ENCODE peak calls at places on chromosomes 3 and 15, in eight cellular contexts. E, Y, C, W, T, O, F and N are unnamed samples.

GRCh38 chr3:161422171-161422693 is 50.9 kb upstream of the SPTSSB start:
- DNase-seq in Y (no peak), T (no peak), W (no peak), E (no peak), F (no peak), C (no peak), O (no peak), N (no peak)

GRCh38 chr15:85545185-85545584 is 164.8 kb downstream of the AKAP13 start:
- DNase-seq in E (no peak), C (no peak), O (no peak), Y (no peak), T (no peak), F (no peak), W (peak; percentile 84), N (peak; percentile 12)

GRCh38 chr3:102106421-102107097 is 257.2 kb downstream of the NFKBIZ start:
- DNase-seq in W (peak; percentile 75), F (no peak), C (no peak), O (no peak), T (no peak), E (no peak), Y (peak; percentile 68), N (no peak)

GRCh38 chr15:74994236-74994635 is 1.1 kb upstream of the SCAMP5 start:
- DNase-seq in W (no peak), C (no peak), F (no peak), O (no peak), E (no peak), Y (no peak), T (no peak), N (no peak)

GRCh38 chr15:89364341-89364740 is 29.7 kb upstream of the POLG start:
- DNase-seq in W (no peak), F (peak; percentile 68), Y (no peak), T (no peak), E (peak; percentile 10), O (no peak), C (peak; percentile 45), N (no peak)

GRCh38 chr3:73324203-73325155 is 263.0 kb downstream of the EBLN2 start:
- DNase-seq in O (no peak), C (no peak), T (no peak), E (no peak), Y (no peak), W (peak; percentile 34), F (no peak), N (no peak)

GRCh38 chr3:128445357-128445756 is 21.3 kb downstream of the DNAJB8 start:
- DNase-seq in C (no peak), W (no peak), O (no peak), Y (no peak), F (no peak), T (no peak), E (no peak), N (no peak)

GRCh38 chr3:94082412-94082937 is 19.6 kb downstream of the NSUN3 start:
- DNase-seq in W (no peak), F (no peak), C (no peak), Y (no peak), O (no peak), E (no peak), T (no peak), N (no peak)

GRCh38 chr15:60565407-60565806 is 86.5 kb upstream of the ICE2 start:
- DNase-seq in Y (no peak), C (no peak), W (no peak), F (no peak), T (peak; percentile 28), E (no peak), O (no peak), N (no peak)

GRCh38 chr3:192869131-192870027 is 48.3 kb downstream of the MB21D2 start:
- DNase-seq in F (no peak), C (no peak), E (no peak), Y (peak; percentile 71), W (no peak), O (no peak), T (no peak), N (no peak)

GRCh38 chr3:124230432-124230831 is 238.5 kb upstream of the ROPN1 start:
- DNase-seq in F (no peak), T (no peak), C (no peak), O (no peak), W (no peak), Y (no peak), E (no peak), N (no peak)

GRCh38 chr3:124078978-124079911 is 87.3 kb upstream of the ROPN1 start:
- DNase-seq in W (peak; percentile 51), C (no peak), F (peak; percentile 38), E (peak; percentile 57), T (peak; percentile 45), O (no peak), Y (peak; percentile 72), N (peak; percentile 37)

GRCh38 chr15:44719293-44719999 is 8.1 kb downstream of the B2M start:
- DNase-seq in O (no peak), F (no peak), T (no peak), Y (peak; percentile 25), W (peak; percentile 65), C (no peak), E (peak; percentile 40), N (peak; percentile 75)

GRCh38 chr3:61632568-61633175 is 71.3 kb downstream of the PTPRG start:
- DNase-seq in O (no peak), E (no peak), C (no peak), Y (no peak), T (no peak), F (no peak), W (peak; percentile 38), N (no peak)

GRCh38 chr15:44490628-44491027 is 46.3 kb upstream of the EIF3J start:
- DNase-seq in O (no peak), E (no peak), W (no peak), F (no peak), T (no peak), C (no peak), Y (peak; percentile 70), N (no peak)

GRCh38 chr15:34341922-34342736 is 807 bp downstream of the NOP10 start:
- DNase-seq in F (no peak), C (no peak), O (no peak), T (no peak), E (no peak), Y (peak; percentile 59), W (no peak), N (no peak)

GRCh38 chr15:49164865-49165264 is 5.2 kb upstream of the GALK2 start:
- DNase-seq in O (no peak), T (no peak), C (no peak), F (no peak), Y (no peak), W (no peak), E (no peak), N (no peak)

GRCh38 chr3:12707425-12707824 is 43.5 kb upstream of the RAF1 start:
- DNase-seq in E (peak; percentile 31), C (no peak), T (no peak), W (peak; percentile 31), Y (peak; percentile 39), F (peak; percentile 19), O (no peak), N (no peak)

GRCh38 chr3:66439666-66440344 is 61.0 kb downstream of the LRIG1 start:
- DNase-seq in W (no peak), Y (no peak), T (no peak), F (no peak), C (no peak), O (no peak), E (no peak), N (peak; percentile 45)

GRCh38 chr3:54443572-54444161 is 321.3 kb downstream of the CACNA2D3 start:
- DNase-seq in E (no peak), F (no peak), Y (no peak), W (peak; percentile 3), O (no peak), C (no peak), T (no peak), N (peak; percentile 6)

GRCh38 chr15:23648920-23649515 is 1.4 kb upstream of the MAGEL2 start:
- DNase-seq in F (peak; percentile 64), Y (peak; percentile 41), W (no peak), T (peak; percentile 60), O (no peak), C (no peak), E (peak; percentile 7), N (peak; percentile 19)

GRCh38 chr15:48176957-48177356 is 1.1 kb downstream of the MYEF2 start:
- DNase-seq in W (no peak), F (no peak), Y (no peak), T (no peak), C (no peak), O (no peak), E (no peak), N (no peak)

GRCh38 chr15:62834686-62835279 is 207.8 kb upstream of the TPM1 start:
- DNase-seq in F (no peak), E (peak; percentile 85), O (no peak), T (no peak), W (no peak), Y (no peak), C (no peak), N (no peak)

GRCh38 chr15:52529940-52530339 is 1.3 kb upstream of the MYO5A start:
- DNase-seq in W (no peak), T (no peak), E (no peak), O (no peak), C (no peak), Y (no peak), F (no peak), N (no peak)
- H3K4me3 ChIP-seq in W (no peak overlapping the region), T (peak overlapping the region; percentile 83), E (no peak overlapping the region), O (no peak overlapping the region), C (peak overlapping the region; percentile 74), Y (peak overlapping the region; percentile 77), F (peak overlapping the region; percentile 76), N (no peak overlapping the region)

GRCh38 chr15:91263632-91264477 is 163.8 kb downstream of the SV2B start:
- DNase-seq in Y (no peak), C (peak; percentile 84), O (peak; percentile 84), W (peak; percentile 14), T (no peak), F (no peak), E (no peak), N (no peak)
- H3K4me3 ChIP-seq in Y (no peak overlapping the region), C (peak overlapping the region; percentile 28), O (no peak overlapping the region), W (no peak overlapping the region), T (no peak overlapping the region), F (no peak overlapping the region), E (no peak overlapping the region), N (no peak overlapping the region)

DNA sequence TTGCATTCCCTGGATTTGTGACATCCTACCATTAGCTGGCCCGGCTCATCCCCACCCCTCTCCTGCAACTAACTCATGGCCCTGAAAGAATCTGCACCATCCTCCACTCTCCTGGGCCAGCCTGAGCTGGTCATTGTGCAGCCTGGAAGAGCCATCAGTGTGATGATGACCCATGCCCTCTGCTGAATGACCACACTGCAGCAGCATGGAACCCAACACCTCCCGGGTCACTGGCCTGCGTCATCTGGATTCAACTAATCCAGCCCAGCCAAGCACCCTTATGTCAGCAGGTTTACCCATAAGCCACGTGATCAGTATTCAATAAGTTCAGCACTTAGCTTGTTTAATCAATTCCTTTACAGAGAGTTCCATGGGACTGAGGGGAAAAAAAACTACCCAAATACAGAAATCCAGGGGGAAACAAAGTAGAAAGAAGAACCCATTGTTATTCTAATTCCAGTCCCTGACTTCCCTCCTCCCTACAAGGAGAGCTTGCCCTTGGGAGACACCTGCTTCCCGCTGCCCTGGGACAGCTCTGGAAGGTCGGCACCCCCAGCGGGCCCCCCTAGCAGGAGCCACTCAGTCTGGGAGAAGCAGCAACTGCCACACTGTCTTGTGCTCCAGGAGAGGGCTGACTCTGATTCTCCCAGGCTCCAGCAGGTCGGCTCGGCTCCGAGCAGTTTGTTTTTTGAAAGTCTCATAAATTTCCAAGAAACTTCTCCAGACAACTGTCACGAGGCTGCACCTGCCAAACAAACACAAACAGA is 309.1 kb upstream of the TLE3 start:
- DNase-seq in W (no peak), O (no peak), T (no peak), E (no peak), F (no peak), C (no peak), Y (no peak), N (no peak)
- H3K4me3 ChIP-seq in W (no peak overlapping the region), O (no peak overlapping the region), T (no peak overlapping the region), E (no peak overlapping the region), F (no peak overlapping the region), C (no peak overlapping the region), Y (no peak overlapping the region), N (no peak overlapping the region)

GRCh38 chr3:169965562-169965961 is 1.0 kb upstream of the SEC62 start:
- DNase-seq in O (no peak), C (no peak), W (no peak), E (no peak), Y (no peak), T (no peak), F (no peak), N (no peak)
- H3K4me3 ChIP-seq in O (no peak overlapping the region), C (no peak overlapping the region), W (no peak overlapping the region), E (no peak overlapping the region), Y (peak overlapping the region; percentile 75), T (no peak overlapping the region), F (peak overlapping the region; percentile 85), N (no peak overlapping the region)